ENCODE peak calls at places on chromosomes 1 and 21, in ten cellular contexts. One of them, this sample, is unnamed.

GRCh38 chr1:56573311-56573710 is 6.1 kb downstream of the PLPP3 start:
- DNase-seq in activated CD4-positive, alpha-beta T cell treated with anti-CD3 and anti-CD28 coated beads, Interleukin-2, amount 50 U/mL, for 1 hour: no peak
- DNase-seq in activated naive CD8-positive, alpha-beta T cell treated with anti-CD3 and anti-CD28 coated beads for 36 hours: no peak
- DNase-seq in cardiac muscle cell: no peak
- DNase-seq in endothelial cell: no peak
- DNase-seq in activated naive CD4-positive, alpha-beta T cell: no peak
- DNase-seq in NCI-H748 treated with DMSO at 0.1 percent for 48 hours: no peak
- DNase-seq in T-helper 1 cell: no peak
- DNase-seq in brain microvascular endothelial cell: no peak
- DNase-seq in choroid plexus epithelial cell: no peak
- DNase-seq in this sample: no peak

GRCh38 chr1:152757747-152758146 is at the start of gene KPRP:
- DNase-seq in activated CD4-positive, alpha-beta T cell treated with anti-CD3 and anti-CD28 coated beads, Interleukin-2, amount 50 U/mL, for 1 hour: no peak
- DNase-seq in activated naive CD8-positive, alpha-beta T cell treated with anti-CD3 and anti-CD28 coated beads for 36 hours: no peak
- DNase-seq in cardiac muscle cell: no peak
- DNase-seq in endothelial cell: no peak
- DNase-seq in activated naive CD4-positive, alpha-beta T cell: no peak
- DNase-seq in NCI-H748 treated with DMSO at 0.1 percent for 48 hours: no peak
- DNase-seq in T-helper 1 cell: no peak
- DNase-seq in brain microvascular endothelial cell: no peak
- DNase-seq in choroid plexus epithelial cell: no peak
- DNase-seq in this sample: no peak

GRCh38 chr1:53383471-53383870 is 55.6 kb upstream of the LRP8 start:
- DNase-seq in activated CD4-positive, alpha-beta T cell treated with anti-CD3 and anti-CD28 coated beads, Interleukin-2, amount 50 U/mL, for 1 hour: no peak
- DNase-seq in activated naive CD8-positive, alpha-beta T cell treated with anti-CD3 and anti-CD28 coated beads for 36 hours: no peak
- DNase-seq in cardiac muscle cell: no peak
- DNase-seq in endothelial cell: no peak
- DNase-seq in activated naive CD4-positive, alpha-beta T cell: no peak
- DNase-seq in NCI-H748 treated with DMSO at 0.1 percent for 48 hours: no peak
- DNase-seq in T-helper 1 cell: no peak
- DNase-seq in brain microvascular endothelial cell: no peak
- DNase-seq in choroid plexus epithelial cell: no peak
- DNase-seq in this sample: no peak

GRCh38 chr1:41474490-41475271 is 9.8 kb downstream of the EDN2 start:
- DNase-seq in activated CD4-positive, alpha-beta T cell treated with anti-CD3 and anti-CD28 coated beads, Interleukin-2, amount 50 U/mL, for 1 hour: no peak
- DNase-seq in activated naive CD8-positive, alpha-beta T cell treated with anti-CD3 and anti-CD28 coated beads for 36 hours: no peak
- DNase-seq in cardiac muscle cell: no peak
- DNase-seq in endothelial cell: no peak
- DNase-seq in activated naive CD4-positive, alpha-beta T cell: no peak
- DNase-seq in NCI-H748 treated with DMSO at 0.1 percent for 48 hours: no peak
- DNase-seq in T-helper 1 cell: no peak
- DNase-seq in brain microvascular endothelial cell: no peak
- DNase-seq in choroid plexus epithelial cell: no peak
- DNase-seq in this sample: no peak

GRCh38 chr1:2807678-2808385 is 6.3 kb upstream of the TTC34 start:
- DNase-seq in activated CD4-positive, alpha-beta T cell treated with anti-CD3 and anti-CD28 coated beads, Interleukin-2, amount 50 U/mL, for 1 hour: no peak
- DNase-seq in activated naive CD8-positive, alpha-beta T cell treated with anti-CD3 and anti-CD28 coated beads for 36 hours: no peak
- DNase-seq in cardiac muscle cell: no peak
- DNase-seq in endothelial cell: no peak
- DNase-seq in activated naive CD4-positive, alpha-beta T cell: no peak
- DNase-seq in NCI-H748 treated with DMSO at 0.1 percent for 48 hours: no peak
- DNase-seq in T-helper 1 cell: no peak
- DNase-seq in brain microvascular endothelial cell: no peak
- DNase-seq in choroid plexus epithelial cell: no peak
- DNase-seq in this sample: no peak

GRCh38 chr1:155083865-155084721 is 5.5 kb downstream of the EFNA3 start:
- DNase-seq in activated CD4-positive, alpha-beta T cell treated with anti-CD3 and anti-CD28 coated beads, Interleukin-2, amount 50 U/mL, for 1 hour: no peak
- DNase-seq in activated naive CD8-positive, alpha-beta T cell treated with anti-CD3 and anti-CD28 coated beads for 36 hours: no peak
- DNase-seq in cardiac muscle cell: peak; percentile 30
- DNase-seq in endothelial cell: no peak
- DNase-seq in activated naive CD4-positive, alpha-beta T cell: no peak
- DNase-seq in NCI-H748 treated with DMSO at 0.1 percent for 48 hours: peak; percentile 13
- DNase-seq in T-helper 1 cell: no peak
- DNase-seq in brain microvascular endothelial cell: peak; percentile 18
- DNase-seq in choroid plexus epithelial cell: no peak
- DNase-seq in this sample: no peak

GRCh38 chr1:215824245-215824644 is 257.1 kb downstream of the KCTD3 start:
- DNase-seq in activated CD4-positive, alpha-beta T cell treated with anti-CD3 and anti-CD28 coated beads, Interleukin-2, amount 50 U/mL, for 1 hour: no peak
- DNase-seq in activated naive CD8-positive, alpha-beta T cell treated with anti-CD3 and anti-CD28 coated beads for 36 hours: no peak
- DNase-seq in cardiac muscle cell: peak; percentile 1
- DNase-seq in endothelial cell: peak; percentile 11
- DNase-seq in activated naive CD4-positive, alpha-beta T cell: no peak
- DNase-seq in NCI-H748 treated with DMSO at 0.1 percent for 48 hours: no peak
- DNase-seq in T-helper 1 cell: no peak
- DNase-seq in brain microvascular endothelial cell: peak; percentile 1
- DNase-seq in choroid plexus epithelial cell: peak; percentile 28
- DNase-seq in this sample: no peak

GRCh38 chr1:89622895-89623294 is 10.0 kb upstream of the LRRC8C start:
- DNase-seq in activated CD4-positive, alpha-beta T cell treated with anti-CD3 and anti-CD28 coated beads, Interleukin-2, amount 50 U/mL, for 1 hour: no peak
- DNase-seq in activated naive CD8-positive, alpha-beta T cell treated with anti-CD3 and anti-CD28 coated beads for 36 hours: no peak
- DNase-seq in cardiac muscle cell: no peak
- DNase-seq in endothelial cell: no peak
- DNase-seq in activated naive CD4-positive, alpha-beta T cell: no peak
- DNase-seq in NCI-H748 treated with DMSO at 0.1 percent for 48 hours: no peak
- DNase-seq in T-helper 1 cell: no peak
- DNase-seq in brain microvascular endothelial cell: no peak
- DNase-seq in choroid plexus epithelial cell: peak; percentile 79
- DNase-seq in this sample: no peak

GRCh38 chr1:191517826-191518225 is 640.4 kb upstream of the RGS18 start:
- DNase-seq in activated CD4-positive, alpha-beta T cell treated with anti-CD3 and anti-CD28 coated beads, Interleukin-2, amount 50 U/mL, for 1 hour: no peak
- DNase-seq in activated naive CD8-positive, alpha-beta T cell treated with anti-CD3 and anti-CD28 coated beads for 36 hours: no peak
- DNase-seq in cardiac muscle cell: no peak
- DNase-seq in endothelial cell: no peak
- DNase-seq in activated naive CD4-positive, alpha-beta T cell: no peak
- DNase-seq in NCI-H748 treated with DMSO at 0.1 percent for 48 hours: no peak
- DNase-seq in T-helper 1 cell: no peak
- DNase-seq in brain microvascular endothelial cell: no peak
- DNase-seq in choroid plexus epithelial cell: no peak
- DNase-seq in this sample: no peak

GRCh38 chr1:212792396-212792908 is 758 bp downstream of the TATDN3 start:
- DNase-seq in activated CD4-positive, alpha-beta T cell treated with anti-CD3 and anti-CD28 coated beads, Interleukin-2, amount 50 U/mL, for 1 hour: no peak
- DNase-seq in activated naive CD8-positive, alpha-beta T cell treated with anti-CD3 and anti-CD28 coated beads for 36 hours: no peak
- DNase-seq in cardiac muscle cell: no peak
- DNase-seq in endothelial cell: no peak
- DNase-seq in activated naive CD4-positive, alpha-beta T cell: no peak
- DNase-seq in NCI-H748 treated with DMSO at 0.1 percent for 48 hours: no peak
- DNase-seq in T-helper 1 cell: no peak
- DNase-seq in brain microvascular endothelial cell: no peak
- DNase-seq in choroid plexus epithelial cell: no peak
- DNase-seq in this sample: no peak

GRCh38 chr1:100835866-100836842 is 58.5 kb downstream of the EXTL2 start:
- DNase-seq in activated CD4-positive, alpha-beta T cell treated with anti-CD3 and anti-CD28 coated beads, Interleukin-2, amount 50 U/mL, for 1 hour: no peak
- DNase-seq in activated naive CD8-positive, alpha-beta T cell treated with anti-CD3 and anti-CD28 coated beads for 36 hours: no peak
- DNase-seq in cardiac muscle cell: no peak
- DNase-seq in endothelial cell: no peak
- DNase-seq in activated naive CD4-positive, alpha-beta T cell: no peak
- DNase-seq in NCI-H748 treated with DMSO at 0.1 percent for 48 hours: no peak
- DNase-seq in T-helper 1 cell: no peak
- DNase-seq in brain microvascular endothelial cell: peak; percentile 6
- DNase-seq in choroid plexus epithelial cell: peak; percentile 49
- DNase-seq in this sample: no peak

GRCh38 chr1:7975212-7975865 is 13.8 kb downstream of the PARK7 start:
- DNase-seq in activated CD4-positive, alpha-beta T cell treated with anti-CD3 and anti-CD28 coated beads, Interleukin-2, amount 50 U/mL, for 1 hour: peak; percentile 21
- DNase-seq in activated naive CD8-positive, alpha-beta T cell treated with anti-CD3 and anti-CD28 coated beads for 36 hours: peak; percentile 45
- DNase-seq in cardiac muscle cell: peak; percentile 83
- DNase-seq in endothelial cell: peak; percentile 85
- DNase-seq in activated naive CD4-positive, alpha-beta T cell: no peak
- DNase-seq in NCI-H748 treated with DMSO at 0.1 percent for 48 hours: peak; percentile 32
- DNase-seq in T-helper 1 cell: peak; percentile 12
- DNase-seq in brain microvascular endothelial cell: peak; percentile 65
- DNase-seq in choroid plexus epithelial cell: peak; percentile 89
- DNase-seq in this sample: peak; percentile 43

GRCh38 chr21:31941694-31942093 is 68.9 kb downstream of the HUNK start:
- DNase-seq in activated CD4-positive, alpha-beta T cell treated with anti-CD3 and anti-CD28 coated beads, Interleukin-2, amount 50 U/mL, for 1 hour: no peak
- DNase-seq in activated naive CD8-positive, alpha-beta T cell treated with anti-CD3 and anti-CD28 coated beads for 36 hours: no peak
- DNase-seq in cardiac muscle cell: no peak
- DNase-seq in endothelial cell: no peak
- DNase-seq in activated naive CD4-positive, alpha-beta T cell: no peak
- DNase-seq in NCI-H748 treated with DMSO at 0.1 percent for 48 hours: no peak
- DNase-seq in T-helper 1 cell: no peak
- DNase-seq in brain microvascular endothelial cell: no peak
- DNase-seq in choroid plexus epithelial cell: no peak
- DNase-seq in this sample: no peak

GRCh38 chr1:167107456-167107855 is 13.6 kb downstream of the STYXL2 start:
- DNase-seq in activated CD4-positive, alpha-beta T cell treated with anti-CD3 and anti-CD28 coated beads, Interleukin-2, amount 50 U/mL, for 1 hour: no peak
- DNase-seq in activated naive CD8-positive, alpha-beta T cell treated with anti-CD3 and anti-CD28 coated beads for 36 hours: no peak
- DNase-seq in cardiac muscle cell: no peak
- DNase-seq in endothelial cell: no peak
- DNase-seq in activated naive CD4-positive, alpha-beta T cell: no peak
- DNase-seq in NCI-H748 treated with DMSO at 0.1 percent for 48 hours: no peak
- DNase-seq in T-helper 1 cell: no peak
- DNase-seq in brain microvascular endothelial cell: peak; percentile 54
- DNase-seq in choroid plexus epithelial cell: peak; percentile 56
- DNase-seq in this sample: no peak

GRCh38 chr1:85290826-85291225 is 14.4 kb upstream of the BCL10 start:
- DNase-seq in activated CD4-positive, alpha-beta T cell treated with anti-CD3 and anti-CD28 coated beads, Interleukin-2, amount 50 U/mL, for 1 hour: no peak
- DNase-seq in activated naive CD8-positive, alpha-beta T cell treated with anti-CD3 and anti-CD28 coated beads for 36 hours: no peak
- DNase-seq in cardiac muscle cell: no peak
- DNase-seq in endothelial cell: no peak
- DNase-seq in activated naive CD4-positive, alpha-beta T cell: no peak
- DNase-seq in NCI-H748 treated with DMSO at 0.1 percent for 48 hours: no peak
- DNase-seq in T-helper 1 cell: no peak
- DNase-seq in brain microvascular endothelial cell: no peak
- DNase-seq in choroid plexus epithelial cell: no peak
- DNase-seq in this sample: no peak

GRCh38 chr1:106937104-106937503 is 119.4 kb upstream of the PRMT6 start:
- DNase-seq in activated CD4-positive, alpha-beta T cell treated with anti-CD3 and anti-CD28 coated beads, Interleukin-2, amount 50 U/mL, for 1 hour: no peak
- DNase-seq in activated naive CD8-positive, alpha-beta T cell treated with anti-CD3 and anti-CD28 coated beads for 36 hours: no peak
- DNase-seq in cardiac muscle cell: no peak
- DNase-seq in endothelial cell: no peak
- DNase-seq in activated naive CD4-positive, alpha-beta T cell: no peak
- DNase-seq in NCI-H748 treated with DMSO at 0.1 percent for 48 hours: no peak
- DNase-seq in T-helper 1 cell: no peak
- DNase-seq in brain microvascular endothelial cell: peak; percentile 95
- DNase-seq in choroid plexus epithelial cell: peak; percentile 92
- DNase-seq in this sample: no peak

GRCh38 chr1:197787623-197788536 is 12.6 kb upstream of the DENND1B start:
- DNase-seq in activated CD4-positive, alpha-beta T cell treated with anti-CD3 and anti-CD28 coated beads, Interleukin-2, amount 50 U/mL, for 1 hour: no peak
- DNase-seq in activated naive CD8-positive, alpha-beta T cell treated with anti-CD3 and anti-CD28 coated beads for 36 hours: no peak
- DNase-seq in cardiac muscle cell: no peak
- DNase-seq in endothelial cell: no peak
- DNase-seq in activated naive CD4-positive, alpha-beta T cell: no peak
- DNase-seq in NCI-H748 treated with DMSO at 0.1 percent for 48 hours: no peak
- DNase-seq in T-helper 1 cell: no peak
- DNase-seq in brain microvascular endothelial cell: no peak
- DNase-seq in choroid plexus epithelial cell: no peak
- DNase-seq in this sample: no peak

GRCh38 chr21:40447016-40447415 is 399.9 kb downstream of the DSCAM start:
- DNase-seq in activated CD4-positive, alpha-beta T cell treated with anti-CD3 and anti-CD28 coated beads, Interleukin-2, amount 50 U/mL, for 1 hour: no peak
- DNase-seq in activated naive CD8-positive, alpha-beta T cell treated with anti-CD3 and anti-CD28 coated beads for 36 hours: no peak
- DNase-seq in cardiac muscle cell: no peak
- DNase-seq in endothelial cell: no peak
- DNase-seq in activated naive CD4-positive, alpha-beta T cell: no peak
- DNase-seq in NCI-H748 treated with DMSO at 0.1 percent for 48 hours: no peak
- DNase-seq in T-helper 1 cell: no peak
- DNase-seq in brain microvascular endothelial cell: no peak
- DNase-seq in choroid plexus epithelial cell: no peak
- DNase-seq in this sample: no peak

GRCh38 chr1:153630384-153630783 is 2.1 kb downstream of the S100A1 start:
- DNase-seq in activated CD4-positive, alpha-beta T cell treated with anti-CD3 and anti-CD28 coated beads, Interleukin-2, amount 50 U/mL, for 1 hour: no peak
- DNase-seq in activated naive CD8-positive, alpha-beta T cell treated with anti-CD3 and anti-CD28 coated beads for 36 hours: no peak
- DNase-seq in cardiac muscle cell: no peak
- DNase-seq in endothelial cell: no peak
- DNase-seq in activated naive CD4-positive, alpha-beta T cell: no peak
- DNase-seq in NCI-H748 treated with DMSO at 0.1 percent for 48 hours: no peak
- DNase-seq in T-helper 1 cell: no peak
- DNase-seq in brain microvascular endothelial cell: no peak
- DNase-seq in choroid plexus epithelial cell: no peak
- DNase-seq in this sample: no peak

GRCh38 chr21:33401617-33401967 is 1.6 kb upstream of the IFNGR2 start:
- DNase-seq in activated CD4-positive, alpha-beta T cell treated with anti-CD3 and anti-CD28 coated beads, Interleukin-2, amount 50 U/mL, for 1 hour: no peak
- DNase-seq in activated naive CD8-positive, alpha-beta T cell treated with anti-CD3 and anti-CD28 coated beads for 36 hours: no peak
- DNase-seq in cardiac muscle cell: no peak
- DNase-seq in endothelial cell: no peak
- DNase-seq in activated naive CD4-positive, alpha-beta T cell: no peak
- DNase-seq in NCI-H748 treated with DMSO at 0.1 percent for 48 hours: no peak
- DNase-seq in T-helper 1 cell: no peak
- DNase-seq in brain microvascular endothelial cell: no peak
- DNase-seq in choroid plexus epithelial cell: no peak
- DNase-seq in this sample: no peak

GRCh38 chr1:10724052-10724494 is 72.4 kb downstream of the CASZ1 start:
- DNase-seq in activated CD4-positive, alpha-beta T cell treated with anti-CD3 and anti-CD28 coated beads, Interleukin-2, amount 50 U/mL, for 1 hour: no peak
- DNase-seq in activated naive CD8-positive, alpha-beta T cell treated with anti-CD3 and anti-CD28 coated beads for 36 hours: no peak
- DNase-seq in cardiac muscle cell: peak; percentile 82
- DNase-seq in endothelial cell: no peak
- DNase-seq in activated naive CD4-positive, alpha-beta T cell: no peak
- DNase-seq in NCI-H748 treated with DMSO at 0.1 percent for 48 hours: peak; percentile 6
- DNase-seq in T-helper 1 cell: no peak
- DNase-seq in brain microvascular endothelial cell: peak; percentile 5
- DNase-seq in choroid plexus epithelial cell: peak; percentile 20
- DNase-seq in this sample: no peak

GRCh38 chr1:150549496-150550221 is 451 bp downstream of the ADAMTSL4 start:
- DNase-seq in activated CD4-positive, alpha-beta T cell treated with anti-CD3 and anti-CD28 coated beads, Interleukin-2, amount 50 U/mL, for 1 hour: no peak
- DNase-seq in activated naive CD8-positive, alpha-beta T cell treated with anti-CD3 and anti-CD28 coated beads for 36 hours: no peak
- DNase-seq in cardiac muscle cell: peak; percentile 50
- DNase-seq in endothelial cell: no peak
- DNase-seq in activated naive CD4-positive, alpha-beta T cell: no peak
- DNase-seq in NCI-H748 treated with DMSO at 0.1 percent for 48 hours: no peak
- DNase-seq in T-helper 1 cell: no peak
- DNase-seq in brain microvascular endothelial cell: no peak
- DNase-seq in choroid plexus epithelial cell: no peak
- DNase-seq in this sample: no peak

GRCh38 chr1:205936316-205936715 is 6.9 kb downstream of the SLC26A9 start:
- DNase-seq in activated CD4-positive, alpha-beta T cell treated with anti-CD3 and anti-CD28 coated beads, Interleukin-2, amount 50 U/mL, for 1 hour: no peak
- DNase-seq in activated naive CD8-positive, alpha-beta T cell treated with anti-CD3 and anti-CD28 coated beads for 36 hours: no peak
- DNase-seq in cardiac muscle cell: no peak
- DNase-seq in endothelial cell: no peak
- DNase-seq in activated naive CD4-positive, alpha-beta T cell: no peak
- DNase-seq in NCI-H748 treated with DMSO at 0.1 percent for 48 hours: no peak
- DNase-seq in T-helper 1 cell: no peak
- DNase-seq in brain microvascular endothelial cell: no peak
- DNase-seq in choroid plexus epithelial cell: no peak
- DNase-seq in this sample: no peak

GRCh38 chr1:207064546-207064945 is 11.5 kb downstream of the PFKFB2 start:
- DNase-seq in activated CD4-positive, alpha-beta T cell treated with anti-CD3 and anti-CD28 coated beads, Interleukin-2, amount 50 U/mL, for 1 hour: no peak
- DNase-seq in activated naive CD8-positive, alpha-beta T cell treated with anti-CD3 and anti-CD28 coated beads for 36 hours: no peak
- DNase-seq in cardiac muscle cell: no peak
- DNase-seq in endothelial cell: no peak
- DNase-seq in activated naive CD4-positive, alpha-beta T cell: no peak
- DNase-seq in NCI-H748 treated with DMSO at 0.1 percent for 48 hours: no peak
- DNase-seq in T-helper 1 cell: no peak
- DNase-seq in brain microvascular endothelial cell: no peak
- DNase-seq in choroid plexus epithelial cell: no peak
- DNase-seq in this sample: no peak

GRCh38 chr1:1776672-1777393 is 1.4 kb downstream of the NADK start:
- DNase-seq in activated CD4-positive, alpha-beta T cell treated with anti-CD3 and anti-CD28 coated beads, Interleukin-2, amount 50 U/mL, for 1 hour: no peak
- DNase-seq in activated naive CD8-positive, alpha-beta T cell treated with anti-CD3 and anti-CD28 coated beads for 36 hours: no peak
- DNase-seq in cardiac muscle cell: peak; percentile 55
- DNase-seq in endothelial cell: no peak
- DNase-seq in activated naive CD4-positive, alpha-beta T cell: no peak
- DNase-seq in NCI-H748 treated with DMSO at 0.1 percent for 48 hours: no peak
- DNase-seq in T-helper 1 cell: no peak
- DNase-seq in brain microvascular endothelial cell: no peak
- DNase-seq in choroid plexus epithelial cell: no peak
- DNase-seq in this sample: no peak

GRCh38 chr21:19510653-19511052 is 1107.1 kb upstream of the TMPRSS15 start:
- DNase-seq in activated CD4-positive, alpha-beta T cell treated with anti-CD3 and anti-CD28 coated beads, Interleukin-2, amount 50 U/mL, for 1 hour: no peak
- DNase-seq in activated naive CD8-positive, alpha-beta T cell treated with anti-CD3 and anti-CD28 coated beads for 36 hours: no peak
- DNase-seq in cardiac muscle cell: no peak
- DNase-seq in endothelial cell: no peak
- DNase-seq in activated naive CD4-positive, alpha-beta T cell: no peak
- DNase-seq in NCI-H748 treated with DMSO at 0.1 percent for 48 hours: no peak
- DNase-seq in T-helper 1 cell: no peak
- DNase-seq in brain microvascular endothelial cell: no peak
- DNase-seq in choroid plexus epithelial cell: peak; percentile 12
- DNase-seq in this sample: no peak

GRCh38 chr1:29121951-29122661 is 1.6 kb downstream of the TMEM200B start:
- DNase-seq in activated CD4-positive, alpha-beta T cell treated with anti-CD3 and anti-CD28 coated beads, Interleukin-2, amount 50 U/mL, for 1 hour: no peak
- DNase-seq in activated naive CD8-positive, alpha-beta T cell treated with anti-CD3 and anti-CD28 coated beads for 36 hours: no peak
- DNase-seq in cardiac muscle cell: peak; percentile 64
- DNase-seq in endothelial cell: peak; percentile 32
- DNase-seq in activated naive CD4-positive, alpha-beta T cell: no peak
- DNase-seq in NCI-H748 treated with DMSO at 0.1 percent for 48 hours: no peak
- DNase-seq in T-helper 1 cell: no peak
- DNase-seq in brain microvascular endothelial cell: no peak
- DNase-seq in choroid plexus epithelial cell: peak; percentile 61
- DNase-seq in this sample: no peak

GRCh38 chr1:201676061-201676644 is 137.2 kb downstream of the NAV1 start:
- DNase-seq in activated CD4-positive, alpha-beta T cell treated with anti-CD3 and anti-CD28 coated beads, Interleukin-2, amount 50 U/mL, for 1 hour: no peak
- DNase-seq in activated naive CD8-positive, alpha-beta T cell treated with anti-CD3 and anti-CD28 coated beads for 36 hours: no peak
- DNase-seq in cardiac muscle cell: peak; percentile 49
- DNase-seq in endothelial cell: no peak
- DNase-seq in activated naive CD4-positive, alpha-beta T cell: no peak
- DNase-seq in NCI-H748 treated with DMSO at 0.1 percent for 48 hours: no peak
- DNase-seq in T-helper 1 cell: no peak
- DNase-seq in brain microvascular endothelial cell: peak; percentile 20
- DNase-seq in choroid plexus epithelial cell: peak; percentile 42
- DNase-seq in this sample: no peak